ENCODE peak calls at places on chromosomes 7 and 10, in four cellular contexts. One of them, this sample, is unnamed.

GRCh38 chr7:124089621-124090020 is 56.8 kb upstream of the TMEM229A start:
- DNase-seq in K562: no peak
- DNase-seq in GM12878: no peak
- DNase-seq in H1: no peak
- DNase-seq in this sample: no peak

GRCh38 chr10:34835908-34836558 is 20.9 kb upstream of the PARD3 start:
- DNase-seq in K562: no peak
- DNase-seq in GM12878: peak
- DNase-seq in H1: no peak
- DNase-seq in this sample: no peak

GRCh38 chr7:30930621-30931020 is 19.0 kb downstream of the AQP1 start:
- DNase-seq in K562: no peak
- DNase-seq in GM12878: no peak
- DNase-seq in H1: no peak
- DNase-seq in this sample: no peak

GRCh38 chr10:104262055-104262454 is 6.9 kb upstream of the GSTO2 start:
- DNase-seq in K562: no peak
- DNase-seq in GM12878: no peak
- DNase-seq in H1: no peak
- DNase-seq in this sample: no peak

GRCh38 chr7:105429746-105430612 is 41.3 kb upstream of the SRPK2 start:
- DNase-seq in K562: peak
- DNase-seq in GM12878: no peak
- DNase-seq in H1: no peak
- DNase-seq in this sample: peak

GRCh38 chr7:129492406-129492805 is 9.9 kb upstream of the SMKR1 start:
- DNase-seq in K562: no peak
- DNase-seq in GM12878: no peak
- DNase-seq in H1: no peak
- DNase-seq in this sample: no peak

GRCh38 chr10:70890917-70891431 is 2.6 kb upstream of the PCBD1 start:
- DNase-seq in K562: peak
- DNase-seq in GM12878: no peak
- DNase-seq in H1: no peak
- DNase-seq in this sample: peak

GRCh38 chr7:98202367-98203195 is 8.7 kb upstream of the BHLHA15 start:
- DNase-seq in K562: no peak
- DNase-seq in GM12878: peak
- DNase-seq in H1: no peak
- DNase-seq in this sample: no peak

GRCh38 chr10:88346151-88346977 is 236.8 kb downstream of the RNLS start:
- DNase-seq in K562: no peak
- DNase-seq in GM12878: no peak
- DNase-seq in H1: no peak
- DNase-seq in this sample: peak

GRCh38 chr10:87000491-87000890 is 19.6 kb upstream of the FAM25A start:
- DNase-seq in K562: no peak
- DNase-seq in GM12878: no peak
- DNase-seq in H1: no peak
- DNase-seq in this sample: peak

GRCh38 chr7:47485640-47486435 is 96.1 kb downstream of the TNS3 start:
- DNase-seq in K562: no peak
- DNase-seq in GM12878: no peak
- DNase-seq in H1: no peak
- DNase-seq in this sample: no peak

GRCh38 chr7:26429168-26429567 is 137.5 kb downstream of the SNX10 start:
- DNase-seq in K562: no peak
- DNase-seq in GM12878: no peak
- DNase-seq in H1: no peak
- DNase-seq in this sample: no peak

GRCh38 chr10:105075031-105075430 is 433.9 kb downstream of the SORCS3 start:
- DNase-seq in K562: no peak
- DNase-seq in GM12878: no peak
- DNase-seq in H1: no peak
- DNase-seq in this sample: no peak

GRCh38 chr7:54915870-54916598 is 102.8 kb upstream of the EGFR start:
- DNase-seq in K562: no peak
- DNase-seq in GM12878: no peak
- DNase-seq in H1: no peak
- DNase-seq in this sample: no peak

GRCh38 chr7:96144260-96144526 is 177.7 kb downstream of the SLC25A13 start:
- DNase-seq in K562: no peak
- DNase-seq in GM12878: no peak
- DNase-seq in H1: no peak
- DNase-seq in this sample: no peak

GRCh38 chr7:117045927-117046710 is 92.8 kb downstream of the ST7 start:
- DNase-seq in K562: peak
- DNase-seq in GM12878: no peak
- DNase-seq in H1: no peak
- DNase-seq in this sample: no peak

GRCh38 chr7:32093415-32094408 is 23.5 kb upstream of the PDE1C start:
- DNase-seq in K562: no peak
- DNase-seq in GM12878: no peak
- DNase-seq in H1: no peak
- DNase-seq in this sample: no peak

GRCh38 chr10:131025333-131025732 is 286.2 kb downstream of the TCERG1L start:
- DNase-seq in K562: no peak
- DNase-seq in GM12878: no peak
- DNase-seq in H1: no peak
- DNase-seq in this sample: no peak

GRCh38 chr10:126250527-126251310 is 137.6 kb downstream of the ADAM12 start:
- DNase-seq in K562: no peak
- DNase-seq in GM12878: no peak
- DNase-seq in H1: no peak
- DNase-seq in this sample: no peak

GRCh38 chr7:102258749-102259107 is 27.9 kb upstream of the SH2B2 start:
- DNase-seq in K562: no peak
- DNase-seq in GM12878: no peak
- DNase-seq in H1: no peak
- DNase-seq in this sample: no peak

GRCh38 chr7:771241-772004 is 44.3 kb upstream of the PRKAR1B start:
- DNase-seq in K562: no peak
- DNase-seq in GM12878: no peak
- DNase-seq in H1: no peak
- DNase-seq in this sample: no peak

GRCh38 chr10:13893926-13894325 is 307.2 kb downstream of the PRPF18 start:
- DNase-seq in K562: no peak
- DNase-seq in GM12878: no peak
- DNase-seq in H1: no peak
- DNase-seq in this sample: no peak

GRCh38 chr10:116408716-116409115 is 18.9 kb upstream of the PNLIPRP3 start:
- DNase-seq in K562: no peak
- DNase-seq in GM12878: peak
- DNase-seq in H1: no peak
- DNase-seq in this sample: no peak

GRCh38 chr7:25642849-25643248 is 414.6 kb upstream of the NPVF start:
- DNase-seq in K562: no peak
- DNase-seq in GM12878: no peak
- DNase-seq in H1: no peak
- DNase-seq in this sample: no peak

GRCh38 chr7:4227105-4228010 is 454.7 kb upstream of the FOXK1 start:
- DNase-seq in K562: no peak
- DNase-seq in GM12878: no peak
- DNase-seq in H1: no peak
- DNase-seq in this sample: no peak

GRCh38 chr7:111558948-111559347 is 3.3 kb downstream of the IMMP2L start:
- DNase-seq in K562: no peak
- DNase-seq in GM12878: no peak
- DNase-seq in H1: no peak
- DNase-seq in this sample: no peak

GRCh38 chr10:86344281-86344680 is 22.3 kb downstream of the GRID1 start:
- DNase-seq in K562: no peak
- DNase-seq in GM12878: no peak
- DNase-seq in H1: no peak
- DNase-seq in this sample: no peak

GRCh38 chr10:110279062-110279986 is 25.4 kb downstream of the SMNDC1 start:
- DNase-seq in K562: peak
- DNase-seq in GM12878: peak
- DNase-seq in H1: no peak
- DNase-seq in this sample: peak

GRCh38 chr10:6135589-6136168 is 46.8 kb downstream of the RBM17 start:
- DNase-seq in K562: no peak
- DNase-seq in GM12878: no peak
- DNase-seq in H1: no peak
- DNase-seq in this sample: no peak

GRCh38 chr7:129110575-129111376 is 33.7 kb upstream of the TSPAN33 start:
- DNase-seq in K562: peak
- DNase-seq in GM12878: no peak
- DNase-seq in H1: no peak
- DNase-seq in this sample: peak

GRCh38 chr10:70265032-70265689 is 18.6 kb downstream of the NPFFR1 start:
- DNase-seq in K562: peak
- DNase-seq in GM12878: no peak
- DNase-seq in H1: peak
- DNase-seq in this sample: peak

GRCh38 chr7:96300981-96301380 is 20.9 kb downstream of the SLC25A13 start:
- DNase-seq in K562: no peak
- DNase-seq in GM12878: no peak
- DNase-seq in H1: no peak
- DNase-seq in this sample: no peak

GRCh38 chr7:81839708-81840359 is 70.0 kb upstream of the HGF start:
- DNase-seq in K562: no peak
- DNase-seq in GM12878: peak
- DNase-seq in H1: no peak
- DNase-seq in this sample: no peak

DNA sequence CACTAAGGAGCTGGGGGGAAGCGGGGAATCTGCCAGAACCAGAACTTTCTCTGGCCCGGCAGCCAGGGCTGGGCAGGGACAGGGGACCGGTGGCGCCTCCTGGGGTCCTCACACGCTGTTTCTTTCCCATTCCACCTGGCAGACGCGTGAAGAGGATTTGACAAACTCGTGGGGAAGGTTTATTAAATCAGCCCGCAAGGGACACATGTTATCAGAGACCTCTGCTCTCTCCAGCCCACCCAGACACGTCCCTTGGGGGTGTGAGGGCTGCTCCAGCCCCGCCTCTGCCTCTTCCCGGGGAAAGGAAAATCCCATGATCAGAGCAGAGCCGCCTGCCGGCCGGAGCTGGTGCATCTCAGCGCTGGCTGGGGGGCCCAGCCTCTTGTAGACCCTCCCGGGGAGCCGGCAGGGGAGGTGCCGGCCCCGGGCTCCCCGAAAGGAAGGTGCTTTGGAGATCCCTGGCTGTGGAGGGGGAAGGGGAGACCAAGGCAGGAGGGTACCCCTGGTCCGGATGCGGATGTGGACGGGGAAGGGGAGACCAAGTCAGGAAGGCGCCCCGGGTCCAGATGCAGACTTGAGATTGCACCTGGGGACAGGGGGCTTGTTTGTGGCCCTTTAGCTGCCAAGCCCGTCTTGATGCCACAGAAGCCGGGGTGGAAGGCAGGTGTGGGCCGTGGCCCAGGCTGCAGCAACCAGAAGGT is 142.8 kb downstream of the ELFN1 start:
- DNase-seq in K562: no peak
- DNase-seq in GM12878: no peak
- DNase-seq in H1: no peak
- DNase-seq in this sample: no peak
- TF ChIP-seq HDAC2 in K562: no peak
- TF ChIP-seq HDAC2 in GM12878: no peak
- TF ChIP-seq HDAC2 in H1: no peak
- TF ChIP-seq HDAC2 in this sample: no peak

GRCh38 chr10:22993314-22993713 is 65.5 kb downstream of the ARMC3 start:
- DNase-seq in K562: no peak
- DNase-seq in GM12878: no peak
- DNase-seq in H1: no peak
- DNase-seq in this sample: no peak

GRCh38 chr10:23001901-23002516 is 74.2 kb downstream of the ARMC3 start:
- DNase-seq in K562: no peak
- DNase-seq in GM12878: no peak
- DNase-seq in H1: peak
- DNase-seq in this sample: no peak

GRCh38 chr10:22992621-22993020 is 64.8 kb downstream of the ARMC3 start:
- DNase-seq in K562: no peak
- DNase-seq in GM12878: no peak
- DNase-seq in H1: no peak
- DNase-seq in this sample: peak

GRCh38 chr10:22999942-23000341 is 72.1 kb downstream of the ARMC3 start:
- DNase-seq in K562: no peak
- DNase-seq in GM12878: no peak
- DNase-seq in H1: no peak
- DNase-seq in this sample: no peak

DNA sequence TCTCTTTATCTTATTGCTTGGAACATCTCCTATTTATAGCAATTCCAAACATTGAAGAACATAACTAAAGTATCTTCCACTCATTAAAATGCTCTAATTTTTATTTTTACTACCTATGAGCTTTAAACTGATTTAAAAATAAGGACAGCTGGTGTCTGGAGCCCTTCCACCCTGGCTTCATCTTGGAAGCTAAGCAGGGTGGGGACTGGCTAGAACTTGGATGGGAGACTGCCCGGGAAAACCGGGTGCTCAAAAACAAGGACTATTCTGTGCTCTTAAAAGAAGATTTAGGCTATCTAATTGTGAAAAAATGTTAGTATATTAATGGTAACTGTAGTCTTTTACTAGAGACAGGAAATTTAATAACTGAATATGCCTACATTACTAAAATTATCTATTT is 69.2 kb downstream of the ARMC3 start:
- DNase-seq in K562: peak
- DNase-seq in GM12878: no peak
- DNase-seq in H1: peak
- DNase-seq in this sample: no peak
- TF ChIP-seq SRF in K562: no peak
- TF ChIP-seq SRF in GM12878: no peak
- TF ChIP-seq SRF in H1: no peak
- TF ChIP-seq SRF in this sample: no peak

GRCh38 chr10:33008499-33009243 is 50.6 kb upstream of the ITGB1 start:
- DNase-seq in K562: peak
- DNase-seq in GM12878: peak
- DNase-seq in H1: no peak
- DNase-seq in this sample: peak
- TF ChIP-seq HDAC2 in K562: no peak
- TF ChIP-seq HDAC2 in GM12878: no peak
- TF ChIP-seq HDAC2 in H1: no peak
- TF ChIP-seq HDAC2 in this sample: no peak

GRCh38 chr7:70052691-70053090 is 454.4 kb downstream of the AUTS2 start:
- DNase-seq in K562: no peak
- DNase-seq in GM12878: no peak
- DNase-seq in H1: no peak
- DNase-seq in this sample: no peak
- TF ChIP-seq SRF in K562: no peak
- TF ChIP-seq SRF in GM12878: no peak
- TF ChIP-seq SRF in H1: no peak
- TF ChIP-seq SRF in this sample: no peak

GRCh38 chr10:31345886-31346285 is 26.9 kb downstream of the ZEB1 start:
- DNase-seq in K562: no peak
- DNase-seq in GM12878: no peak
- DNase-seq in H1: no peak
- DNase-seq in this sample: no peak

GRCh38 chr10:31343551-31343950 is 24.5 kb downstream of the ZEB1 start:
- DNase-seq in K562: no peak
- DNase-seq in GM12878: no peak
- DNase-seq in H1: no peak
- DNase-seq in this sample: no peak

GRCh38 chr10:31343009-31343408 is 24.0 kb downstream of the ZEB1 start:
- DNase-seq in K562: no peak
- DNase-seq in GM12878: no peak
- DNase-seq in H1: no peak
- DNase-seq in this sample: no peak

GRCh38 chr10:31341552-31341951 is 22.5 kb downstream of the ZEB1 start:
- DNase-seq in K562: no peak
- DNase-seq in GM12878: no peak
- DNase-seq in H1: no peak
- DNase-seq in this sample: no peak

GRCh38 chr10:31340343-31340742 is 21.3 kb downstream of the ZEB1 start:
- DNase-seq in K562: no peak
- DNase-seq in GM12878: no peak
- DNase-seq in H1: no peak
- DNase-seq in this sample: peak
- TF ChIP-seq HDAC2 in K562: no peak
- TF ChIP-seq HDAC2 in GM12878: no peak
- TF ChIP-seq HDAC2 in H1: no peak
- TF ChIP-seq HDAC2 in this sample: no peak

This sample was measured in HepG2.